ENCODE peak calls at places on chromosomes 3 and 15, in four cellular contexts. One of them, this sample, is unnamed.

GRCh38 chr3:169337541-169337940 is 326.0 kb downstream of the MECOM start:
- DNase-seq in IMR-90: no peak
- DNase-seq in pancreas: no peak
- DNase-seq in breast epithelium: no peak
- DNase-seq in this sample: no peak

GRCh38 chr15:79943820-79944219 is 27.2 kb downstream of the BCL2A1 start:
- DNase-seq in IMR-90: peak
- DNase-seq in pancreas: no peak
- DNase-seq in breast epithelium: no peak
- DNase-seq in this sample: no peak

GRCh38 chr15:31130576-31131237 is 29.2 kb upstream of the TRPM1 start:
- DNase-seq in IMR-90: peak
- DNase-seq in pancreas: no peak
- DNase-seq in breast epithelium: no peak
- DNase-seq in this sample: no peak

GRCh38 chr3:106573605-106574004 is 704.8 kb upstream of the CBLB start:
- DNase-seq in IMR-90: no peak
- DNase-seq in pancreas: no peak
- DNase-seq in breast epithelium: no peak
- DNase-seq in this sample: no peak

GRCh38 chr3:113222412-113223086 is 11.2 kb downstream of the BOC start:
- DNase-seq in IMR-90: no peak
- DNase-seq in pancreas: peak
- DNase-seq in breast epithelium: no peak
- DNase-seq in this sample: no peak

GRCh38 chr3:25854635-25855034 is 64.7 kb downstream of the OXSM start:
- DNase-seq in IMR-90: peak
- DNase-seq in pancreas: no peak
- DNase-seq in breast epithelium: no peak
- DNase-seq in this sample: no peak

GRCh38 chr3:67361323-67361722 is 293.1 kb downstream of the SUCLG2 start:
- DNase-seq in IMR-90: no peak
- DNase-seq in pancreas: no peak
- DNase-seq in breast epithelium: no peak
- DNase-seq in this sample: no peak

GRCh38 chr3:80043226-80043625 is 275.4 kb upstream of the ROBO1 start:
- DNase-seq in IMR-90: no peak
- DNase-seq in pancreas: no peak
- DNase-seq in breast epithelium: no peak
- DNase-seq in this sample: no peak

GRCh38 chr15:95196176-95196915 is 965.0 kb downstream of the MCTP2 start:
- DNase-seq in IMR-90: no peak
- DNase-seq in pancreas: no peak
- DNase-seq in breast epithelium: no peak
- DNase-seq in this sample: no peak

GRCh38 chr3:10292505-10293419 is at the start of gene GHRL:
- DNase-seq in IMR-90: no peak
- DNase-seq in pancreas: no peak
- DNase-seq in breast epithelium: no peak
- DNase-seq in this sample: peak

GRCh38 chr3:49638445-49638844 is 35.7 kb upstream of the APEH start:
- DNase-seq in IMR-90: peak
- DNase-seq in pancreas: no peak
- DNase-seq in breast epithelium: no peak
- DNase-seq in this sample: no peak

GRCh38 chr3:2921903-2922302 is 188.3 kb downstream of the IL5RA start:
- DNase-seq in IMR-90: no peak
- DNase-seq in pancreas: no peak
- DNase-seq in breast epithelium: no peak
- DNase-seq in this sample: no peak

GRCh38 chr3:134644731-134645514 is 5.9 kb downstream of the KY start:
- DNase-seq in IMR-90: no peak
- DNase-seq in pancreas: no peak
- DNase-seq in breast epithelium: no peak
- DNase-seq in this sample: no peak

GRCh38 chr3:11764931-11765363 is 81.7 kb downstream of the TAMM41 start:
- DNase-seq in IMR-90: peak
- DNase-seq in pancreas: no peak
- DNase-seq in breast epithelium: no peak
- DNase-seq in this sample: no peak

GRCh38 chr3:71350998-71351397 is 232.5 kb downstream of the FOXP1 start:
- DNase-seq in IMR-90: no peak
- DNase-seq in pancreas: no peak
- DNase-seq in breast epithelium: no peak
- DNase-seq in this sample: no peak

GRCh38 chr15:63089260-63090043 is 32.2 kb upstream of the LACTB start:
- DNase-seq in IMR-90: peak
- DNase-seq in pancreas: no peak
- DNase-seq in breast epithelium: no peak
- DNase-seq in this sample: no peak

GRCh38 chr3:43248194-43248593 is 38.1 kb upstream of the SNRK start:
- DNase-seq in IMR-90: no peak
- DNase-seq in pancreas: no peak
- DNase-seq in breast epithelium: no peak
- DNase-seq in this sample: no peak

GRCh38 chr3:96202181-96202580 is 612.2 kb upstream of the EPHA6 start:
- DNase-seq in IMR-90: no peak
- DNase-seq in pancreas: no peak
- DNase-seq in breast epithelium: no peak
- DNase-seq in this sample: no peak

GRCh38 chr15:77410701-77411613 is 8.9 kb downstream of the PEAK1 start:
- DNase-seq in IMR-90: no peak
- DNase-seq in pancreas: no peak
- DNase-seq in breast epithelium: no peak
- DNase-seq in this sample: no peak

GRCh38 chr15:101488300-101489164 is 975 bp downstream of the PCSK6 start:
- DNase-seq in IMR-90: no peak
- DNase-seq in pancreas: no peak
- DNase-seq in breast epithelium: no peak
- DNase-seq in this sample: no peak

GRCh38 chr15:85804481-85805165 is 9.9 kb upstream of the KLHL25 start:
- DNase-seq in IMR-90: no peak
- DNase-seq in pancreas: no peak
- DNase-seq in breast epithelium: no peak
- DNase-seq in this sample: no peak

GRCh38 chr15:95182081-95182480 is 950.7 kb downstream of the MCTP2 start:
- DNase-seq in IMR-90: no peak
- DNase-seq in pancreas: no peak
- DNase-seq in breast epithelium: no peak
- DNase-seq in this sample: no peak

GRCh38 chr3:120524171-120524923 is 71.8 kb upstream of the NDUFB4 start:
- DNase-seq in IMR-90: peak
- DNase-seq in pancreas: no peak
- DNase-seq in breast epithelium: no peak
- DNase-seq in this sample: no peak

GRCh38 chr3:185583925-185584324 is 2.2 kb upstream of the SENP2 start:
- DNase-seq in IMR-90: no peak
- DNase-seq in pancreas: no peak
- DNase-seq in breast epithelium: no peak
- DNase-seq in this sample: no peak

GRCh38 chr3:195082811-195083210 is 188.1 kb downstream of the XXYLT1 start:
- DNase-seq in IMR-90: no peak
- DNase-seq in pancreas: no peak
- DNase-seq in breast epithelium: no peak
- DNase-seq in this sample: no peak

GRCh38 chr3:153752405-153753027 is 368.7 kb upstream of the ARHGEF26 start:
- DNase-seq in IMR-90: no peak
- DNase-seq in pancreas: no peak
- DNase-seq in breast epithelium: no peak
- DNase-seq in this sample: no peak

GRCh38 chr3:52244061-52244628 is 1.4 kb upstream of the PPM1M start:
- DNase-seq in IMR-90: peak
- DNase-seq in pancreas: no peak
- DNase-seq in breast epithelium: no peak
- DNase-seq in this sample: peak

GRCh38 chr3:17432237-17432636 is 310.2 kb downstream of the TBC1D5 start:
- DNase-seq in IMR-90: peak
- DNase-seq in pancreas: no peak
- DNase-seq in breast epithelium: no peak
- DNase-seq in this sample: no peak

GRCh38 chr3:108001457-108001856 is 89.4 kb downstream of the CD47 start:
- DNase-seq in IMR-90: peak
- DNase-seq in pancreas: no peak
- DNase-seq in breast epithelium: no peak
- DNase-seq in this sample: no peak

GRCh38 chr15:50107591-50108408 is 11.2 kb downstream of the ATP8B4 start:
- DNase-seq in IMR-90: no peak
- DNase-seq in pancreas: no peak
- DNase-seq in breast epithelium: no peak
- DNase-seq in this sample: no peak

GRCh38 chr15:100762913-100763627 is 116.6 kb upstream of the ALDH1A3 start:
- DNase-seq in IMR-90: peak
- DNase-seq in pancreas: no peak
- DNase-seq in breast epithelium: no peak
- DNase-seq in this sample: no peak

GRCh38 chr3:46892285-46893145 is 15.0 kb downstream of the PTH1R start:
- DNase-seq in IMR-90: peak
- DNase-seq in pancreas: peak
- DNase-seq in breast epithelium: peak
- DNase-seq in this sample: no peak
- TF ChIP-seq CTCF in IMR-90: no peak
- TF ChIP-seq CTCF in pancreas: no peak
- TF ChIP-seq CTCF in breast epithelium: no peak
- TF ChIP-seq CTCF in this sample: no peak

GRCh38 chr15:74146277-74146800 is 16.0 kb downstream of the ISLR2 start:
- DNase-seq in IMR-90: no peak
- DNase-seq in pancreas: no peak
- DNase-seq in breast epithelium: no peak
- DNase-seq in this sample: no peak

GRCh38 chr15:74140445-74140761 is 10.0 kb downstream of the ISLR2 start:
- DNase-seq in IMR-90: no peak
- DNase-seq in pancreas: no peak
- DNase-seq in breast epithelium: no peak
- DNase-seq in this sample: no peak

GRCh38 chr15:74138642-74139041 is 8.3 kb downstream of the ISLR2 start:
- DNase-seq in IMR-90: no peak
- DNase-seq in pancreas: no peak
- DNase-seq in breast epithelium: no peak
- DNase-seq in this sample: no peak

GRCh38 chr15:74141591-74141990 is 11.2 kb downstream of the ISLR2 start:
- DNase-seq in IMR-90: no peak
- DNase-seq in pancreas: no peak
- DNase-seq in breast epithelium: no peak
- DNase-seq in this sample: no peak

DNA sequence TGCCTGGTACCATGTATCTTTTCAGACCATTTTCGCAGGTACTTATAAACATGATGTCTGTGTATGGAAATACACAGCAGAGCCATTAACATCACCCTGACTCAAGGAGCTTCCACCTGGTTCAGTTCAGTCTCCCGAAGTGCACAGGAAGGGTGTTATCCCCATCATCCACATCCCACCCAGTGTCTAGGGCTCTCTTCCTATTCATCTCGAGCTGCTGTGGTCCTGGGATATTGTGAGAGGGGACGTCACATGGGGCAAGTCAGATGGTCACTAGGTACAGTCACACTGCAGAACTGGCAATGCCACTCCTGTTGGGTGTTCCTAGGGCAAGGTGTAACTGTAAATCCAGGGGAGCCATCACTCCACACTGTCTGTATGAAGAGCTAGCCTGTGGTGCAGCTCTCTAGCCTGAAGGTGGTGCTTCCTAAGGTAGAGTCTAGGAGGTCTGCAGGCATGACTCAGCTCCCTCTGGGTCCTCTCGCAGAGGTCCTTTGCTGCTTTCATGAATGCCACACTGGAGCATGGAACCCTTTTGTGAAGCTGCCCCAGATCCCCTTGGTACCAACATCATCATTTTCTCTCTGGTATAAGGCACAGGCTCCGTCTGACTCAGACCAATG is 13.9 kb downstream of the ISLR2 start:
- DNase-seq in IMR-90: no peak
- DNase-seq in pancreas: no peak
- DNase-seq in breast epithelium: no peak
- DNase-seq in this sample: no peak
- TF ChIP-seq CTCF in IMR-90: no peak
- TF ChIP-seq CTCF in pancreas: no peak
- TF ChIP-seq CTCF in breast epithelium: no peak
- TF ChIP-seq CTCF in this sample: no peak

GRCh38 chr3:37742121-37742520 is 119.6 kb upstream of the CTDSPL start:
- DNase-seq in IMR-90: no peak
- DNase-seq in pancreas: no peak
- DNase-seq in breast epithelium: no peak
- DNase-seq in this sample: no peak

GRCh38 chr3:37742574-37743212 is 119.0 kb upstream of the CTDSPL start:
- DNase-seq in IMR-90: no peak
- DNase-seq in pancreas: no peak
- DNase-seq in breast epithelium: no peak
- DNase-seq in this sample: no peak

GRCh38 chr3:37739579-37740290 is 121.9 kb upstream of the CTDSPL start:
- DNase-seq in IMR-90: no peak
- DNase-seq in pancreas: no peak
- DNase-seq in breast epithelium: no peak
- DNase-seq in this sample: no peak

GRCh38 chr3:37740471-37740870 is 121.2 kb upstream of the CTDSPL start:
- DNase-seq in IMR-90: no peak
- DNase-seq in pancreas: no peak
- DNase-seq in breast epithelium: no peak
- DNase-seq in this sample: no peak

GRCh38 chr3:37741644-37742043 is 120.0 kb upstream of the CTDSPL start:
- DNase-seq in IMR-90: no peak
- DNase-seq in pancreas: peak
- DNase-seq in breast epithelium: peak
- DNase-seq in this sample: no peak
- TF ChIP-seq CTCF in IMR-90: no peak
- TF ChIP-seq CTCF in pancreas: peak
- TF ChIP-seq CTCF in breast epithelium: peak
- TF ChIP-seq CTCF in this sample: no peak

DNA sequence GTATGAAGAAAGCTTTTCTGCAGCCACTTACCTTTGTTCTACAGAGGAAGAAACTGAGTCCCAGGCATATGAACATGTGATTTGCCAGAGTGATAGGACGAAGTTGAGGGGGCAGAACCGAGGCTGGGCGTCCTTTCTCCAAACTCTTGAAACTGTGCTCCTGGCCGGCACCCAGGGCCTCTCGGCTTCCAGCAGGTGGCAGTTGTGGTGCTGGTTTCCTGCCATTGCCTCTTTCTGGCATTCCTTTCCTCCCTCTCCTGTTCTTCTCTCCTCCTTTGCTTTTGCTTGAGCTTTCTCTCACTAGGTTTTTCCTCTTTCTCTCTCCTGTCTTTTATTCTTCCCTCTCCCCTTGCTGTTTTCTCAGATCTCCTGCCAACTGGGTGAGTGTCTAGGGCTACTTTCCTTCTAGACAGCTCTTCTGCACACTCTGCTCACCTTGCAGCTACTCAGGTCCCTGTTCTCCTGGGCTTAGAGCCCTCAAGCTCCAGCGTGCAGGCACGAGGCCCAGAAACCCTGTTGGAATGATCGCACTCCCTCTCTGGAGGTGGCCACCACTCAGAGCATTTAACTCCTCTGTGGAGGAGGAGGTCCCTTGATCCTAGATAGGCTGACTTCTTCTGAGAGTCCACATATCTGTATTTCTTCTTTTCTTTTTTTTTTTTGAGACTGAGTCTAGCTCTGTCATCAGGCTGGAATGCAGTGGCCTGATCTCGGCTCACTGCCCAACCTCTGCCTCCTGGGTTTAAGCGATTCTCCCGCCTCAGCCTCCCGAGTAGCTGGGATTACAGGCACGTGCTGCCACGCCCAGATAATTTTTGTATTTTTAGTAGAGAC is 26.2 kb downstream of the TRAK1 start:
- DNase-seq in IMR-90: peak
- DNase-seq in pancreas: no peak
- DNase-seq in breast epithelium: peak
- DNase-seq in this sample: no peak
- TF ChIP-seq CTCF in IMR-90: peak
- TF ChIP-seq CTCF in pancreas: peak
- TF ChIP-seq CTCF in breast epithelium: peak
- TF ChIP-seq CTCF in this sample: no peak